ENCODE peak calls at places on chromosome 10, in six cellular contexts. R is PC-3, G is hepatocyte, J is GM23248, L is MM.1S, C is OCI-LY7. D is an unnamed sample.

GRCh38 chr10:13414855-13415254 is 66.8 kb upstream of the SEPHS1 start:
- DNase-seq in R (peak; percentile 9), G (peak; percentile 59), J (peak; percentile 28), L (no peak), C (no peak), D (peak; percentile 54)

GRCh38 chr10:33195608-33196376 is 138.7 kb downstream of the NRP1 start:
- DNase-seq in R (no peak), G (peak; percentile 29), J (peak; percentile 15), L (no peak), C (no peak), D (no peak)

GRCh38 chr10:58003945-58004344 is 263.7 kb downstream of the IPMK start:
- DNase-seq in R (no peak), G (no peak), J (no peak), L (no peak), C (no peak), D (no peak)

GRCh38 chr10:49367600-49367999 is 28.3 kb downstream of the DRGX start:
- DNase-seq in R (no peak), G (no peak), J (peak; percentile 25), L (no peak), C (no peak), D (no peak)

GRCh38 chr10:122267849-122268737 is 3.0 kb upstream of the BTBD16 start:
- DNase-seq in R (peak; percentile 50), G (peak; percentile 71), J (peak; percentile 58), L (peak; percentile 25), C (peak; percentile 56), D (peak; percentile 79)

GRCh38 chr10:124994573-124995473 is 52.9 kb downstream of the ZRANB1 start:
- DNase-seq in R (no peak), G (no peak), J (no peak), L (no peak), C (no peak), D (no peak)

GRCh38 chr10:99659031-99659867 is at the start of gene ENTPD7:
- DNase-seq in R (peak; percentile 91), G (peak; percentile 98), J (peak; percentile 100), L (peak; percentile 98), C (peak; percentile 85), D (peak; percentile 98)

GRCh38 chr10:75662715-75663114 is 231.3 kb downstream of the LRMDA start:
- DNase-seq in R (no peak), G (peak; percentile 27), J (peak; percentile 48), L (no peak), C (no peak), D (no peak)

GRCh38 chr10:110151467-110151866 is 55.9 kb upstream of the MXI1 start:
- DNase-seq in R (peak; percentile 64), G (peak; percentile 69), J (no peak), L (no peak), C (no peak), D (no peak)

GRCh38 chr10:91756286-91756685 is 41.9 kb upstream of the TNKS2 start:
- DNase-seq in R (no peak), G (no peak), J (peak; percentile 62), L (no peak), C (no peak), D (no peak)

GRCh38 chr10:131921191-131921590 is 20.4 kb downstream of the PPP2R2D start:
- DNase-seq in R (no peak), G (no peak), J (no peak), L (no peak), C (no peak), D (no peak)

GRCh38 chr10:71693377-71693776 is 26.2 kb downstream of the C10orf105 start:
- DNase-seq in R (peak; percentile 20), G (no peak), J (peak; percentile 10), L (no peak), C (no peak), D (no peak)
- H3K9me2 ChIP-seq in R (no peaks in the 10 kb centered on the region), G (no peaks in the 10 kb centered on the region), J (no peaks in the 10 kb centered on the region), L (no peaks in the 10 kb centered on the region), C (no peaks in the 10 kb centered on the region), D (no peaks in the 10 kb centered on the region)

GRCh38 chr10:129426670-129427069 is 40.4 kb upstream of the MGMT start:
- DNase-seq in R (no peak), G (no peak), J (no peak), L (no peak), C (no peak), D (no peak)

GRCh38 chr10:129421399-129421798 is 45.6 kb upstream of the MGMT start:
- DNase-seq in R (no peak), G (no peak), J (no peak), L (no peak), C (no peak), D (no peak)

GRCh38 chr10:129419386-129419785 is 47.7 kb upstream of the MGMT start:
- DNase-seq in R (no peak), G (no peak), J (no peak), L (no peak), C (no peak), D (no peak)

GRCh38 chr10:129424978-129425377 is 42.1 kb upstream of the MGMT start:
- DNase-seq in R (no peak), G (no peak), J (no peak), L (no peak), C (no peak), D (no peak)
- H3K9me2 ChIP-seq in R (no peaks in the 10 kb centered on the region), G (no peaks in the 10 kb centered on the region), J (no peaks in the 10 kb centered on the region), L (no peaks in the 10 kb centered on the region), C (no peaks in the 10 kb centered on the region), D (no peaks in the 10 kb centered on the region)

DNA sequence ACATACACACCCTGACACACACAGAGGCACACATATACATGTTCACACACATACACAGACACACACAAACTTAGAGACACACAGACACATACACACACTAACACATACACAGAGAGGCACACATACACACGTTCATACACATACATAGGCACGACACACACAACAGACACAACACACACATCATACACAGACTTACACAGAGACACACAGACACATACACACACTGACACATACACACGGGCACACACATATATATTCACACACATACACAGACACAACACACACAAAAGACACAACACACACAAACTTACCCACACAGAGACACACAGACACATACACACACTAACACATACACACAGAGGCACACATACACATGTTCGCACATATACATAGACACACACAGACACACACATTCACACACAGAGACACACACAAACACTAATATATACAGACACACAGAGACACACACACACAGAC is 17.6 kb upstream of the KLF6 start:
- DNase-seq in R (no peak), G (no peak), J (no peak), L (no peak), C (no peak), D (no peak)
- H3K9me2 ChIP-seq in R (no peaks in the 10 kb centered on the region), G (no peaks in the 10 kb centered on the region), J (no peaks in the 10 kb centered on the region), L (no peaks in the 10 kb centered on the region), C (no peaks in the 10 kb centered on the region), D (no peaks in the 10 kb centered on the region)

GRCh38 chr10:79414714-79415113 is 30.7 kb downstream of the ZCCHC24 start:
- DNase-seq in R (no peak), G (no peak), J (no peak), L (no peak), C (no peak), D (no peak)
- H3K9me2 ChIP-seq in R (no peaks in the 10 kb centered on the region), G (no peaks in the 10 kb centered on the region), J (no peaks in the 10 kb centered on the region), L (no peaks in the 10 kb centered on the region), C (no peaks in the 10 kb centered on the region), D (no peaks in the 10 kb centered on the region)

GRCh38 chr10:96512997-96513685 is 585 bp downstream of the TLL2 start:
- DNase-seq in R (no peak), G (peak; percentile 42), J (peak; percentile 63), L (no peak), C (peak; percentile 74), D (peak; percentile 63)
- H3K9me2 ChIP-seq in R (no peaks in the 10 kb centered on the region), G (no peaks in the 10 kb centered on the region), J (no peaks in the 10 kb centered on the region), L (no peaks in the 10 kb centered on the region), C (no peaks in the 10 kb centered on the region), D (no peaks in the 10 kb centered on the region)

GRCh38 chr10:72332423-72333110 is 22.2 kb downstream of the DNAJB12 start:
- DNase-seq in R (no peak), G (no peak), J (no peak), L (no peak), C (peak; percentile 19), D (no peak)
- H3K9me2 ChIP-seq in R (no peaks in the 10 kb centered on the region), G (no peaks in the 10 kb centered on the region), J (no peaks in the 10 kb centered on the region), L (no peaks in the 10 kb centered on the region), C (no peaks in the 10 kb centered on the region), D (no peaks in the 10 kb centered on the region)

GRCh38 chr10:27626821-27627359 is 118.7 kb downstream of the MKX start:
- DNase-seq in R (no peak), G (no peak), J (no peak), L (no peak), C (no peak), D (no peak)

GRCh38 chr10:27625452-27626345 is 119.9 kb downstream of the MKX start:
- DNase-seq in R (no peak), G (no peak), J (peak; percentile 47), L (no peak), C (no peak), D (no peak)

DNA sequence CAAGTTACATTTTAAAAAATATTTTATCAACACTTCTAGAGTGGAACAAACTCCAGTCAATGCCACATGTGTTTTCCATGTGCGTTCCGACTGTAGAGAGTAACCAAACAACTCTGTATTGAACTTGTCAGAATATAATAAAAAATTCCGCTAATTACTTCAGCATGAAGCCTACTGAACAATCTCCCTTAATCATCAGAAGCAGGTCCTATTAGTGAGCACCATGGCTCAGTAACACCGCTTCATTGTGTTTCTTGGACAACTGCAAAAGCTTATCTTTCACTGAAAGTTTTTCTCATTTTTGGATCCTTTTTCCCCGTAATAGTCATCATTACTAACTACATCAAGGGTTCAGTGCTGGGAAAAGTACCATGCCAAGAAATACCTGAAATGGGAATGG is 117.0 kb downstream of the MKX start:
- DNase-seq in R (no peak), G (no peak), J (peak; percentile 73), L (no peak), C (no peak), D (no peak)
- H3K9me2 ChIP-seq in R (no peaks in the 10 kb centered on the region), G (no peaks in the 10 kb centered on the region), J (no peaks in the 10 kb centered on the region), L (no peaks in the 10 kb centered on the region), C (no peaks in the 10 kb centered on the region), D (no peaks in the 10 kb centered on the region)

D was measured in Karpas-422.